ENCODE peak calls at places on chromosomes 5 and 9, in six cellular contexts. C is T follicular helper cell, K is activated T-cell treated with anti-CD3 and anti-CD28 coated beads for 1 hour, X is body of pancreas, H is C1 segment of cervical spinal cord, P is SK-N-MC. T is an unnamed sample.

GRCh38 chr5:23523998-23524397 is 16.6 kb downstream of the PRDM9 start:
- DNase-seq in K (no peak), C (no peak), X (no peak), P (no peak), H (no peak), T (no peak)

GRCh38 chr9:22682536-22683392 is 236.1 kb downstream of the DMRTA1 start:
- DNase-seq in H (no peak), C (no peak), X (no peak), P (no peak), K (no peak), T (no peak)

GRCh38 chr9:135329571-135330306 is 149.8 kb upstream of the PPP1R26 start:
- DNase-seq in H (no peak), C (no peak), K (no peak), X (no peak), P (no peak), T (no peak)

GRCh38 chr9:134127065-134127580 is 8.8 kb upstream of the WDR5 start:
- DNase-seq in H (no peak), K (no peak), C (no peak), X (no peak), P (no peak), T (no peak)

GRCh38 chr9:80892703-80893102 is 796.6 kb downstream of the TLE1 start:
- DNase-seq in H (no peak), P (no peak), X (no peak), K (no peak), C (no peak), T (no peak)

GRCh38 chr5:53002491-53002890 is 13.3 kb downstream of the ITGA2 start:
- DNase-seq in C (no peak), X (no peak), H (no peak), K (no peak), P (no peak), T (no peak)

GRCh38 chr5:103305829-103306228 is 47.3 kb downstream of the MACIR start:
- DNase-seq in X (no peak), K (no peak), H (no peak), C (no peak), P (no peak), T (no peak)

GRCh38 chr9:120750421-120750820 is 36.2 kb upstream of the MEGF9 start:
- DNase-seq in H (no peak), C (no peak), X (no peak), K (no peak), P (no peak), T (no peak)

GRCh38 chr5:39420482-39421145 is 4.2 kb downstream of the DAB2 start:
- DNase-seq in K (no peak), P (no peak), H (peak; percentile 31), C (no peak), X (peak; percentile 55), T (no peak)

GRCh38 chr9:111743275-111743674 is 51.5 kb downstream of the SHOC1 start:
- DNase-seq in X (no peak), H (no peak), K (no peak), P (no peak), C (no peak), T (no peak)

GRCh38 chr5:132073231-132074013 is at the start of gene CSF2:
- DNase-seq in P (no peak), H (no peak), K (no peak), C (no peak), X (no peak), T (no peak)

GRCh38 chr5:32551194-32551593 is 34.2 kb upstream of the SUB1 start:
- DNase-seq in C (no peak), P (no peak), X (no peak), H (no peak), K (no peak), T (no peak)

GRCh38 chr5:14263700-14264099 is 120.6 kb downstream of the TRIO start:
- DNase-seq in H (no peak), C (no peak), X (no peak), P (no peak), K (no peak), T (no peak)

GRCh38 chr5:61277190-61277589 is 54.9 kb upstream of the ZSWIM6 start:
- DNase-seq in P (no peak), K (no peak), X (no peak), C (no peak), H (no peak), T (peak; percentile 26)

T was measured in T-helper 1 cell.